ENCODE peak calls at places on chromosomes 7 and 10, in six cellular contexts. One of them, this sample, is unnamed.

GRCh38 chr10:119268871-119269506 is 61.6 kb downstream of the GRK5 start:
- DNase-seq in upper lobe of right lung: peak; percentile 54
- DNase-seq in body of pancreas: no peak
- DNase-seq in HepG2: no peak
- DNase-seq in heart left ventricle: peak; percentile 21
- DNase-seq in MCF 10A: no peak
- DNase-seq in this sample: peak; percentile 79

GRCh38 chr10:44517635-44518034 is 132.7 kb upstream of the CXCL12 start:
- DNase-seq in upper lobe of right lung: no peak
- DNase-seq in body of pancreas: peak; percentile 20
- DNase-seq in HepG2: peak; percentile 10
- DNase-seq in MCF 10A: peak; percentile 15
- DNase-seq in heart left ventricle: no peak
- DNase-seq in this sample: peak; percentile 21

GRCh38 chr7:94375713-94376112 is 19.0 kb upstream of the COL1A2 start:
- DNase-seq in HepG2: no peak
- DNase-seq in upper lobe of right lung: no peak
- DNase-seq in heart left ventricle: peak; percentile 59
- DNase-seq in MCF 10A: peak; percentile 82
- DNase-seq in body of pancreas: no peak
- DNase-seq in this sample: no peak

GRCh38 chr7:6621195-6622128 is 6.1 kb downstream of the ZNF853 start:
- DNase-seq in MCF 10A: no peak
- DNase-seq in HepG2: no peak
- DNase-seq in upper lobe of right lung: no peak
- DNase-seq in heart left ventricle: no peak
- DNase-seq in body of pancreas: no peak
- DNase-seq in this sample: no peak

GRCh38 chr7:91266931-91267557 is 2.8 kb downstream of the FZD1 start:
- DNase-seq in heart left ventricle: peak; percentile 18
- DNase-seq in upper lobe of right lung: no peak
- DNase-seq in body of pancreas: no peak
- DNase-seq in HepG2: no peak
- DNase-seq in MCF 10A: no peak
- DNase-seq in this sample: no peak

GRCh38 chr7:8176370-8177081 is 85.4 kb downstream of the ICA1 start:
- DNase-seq in heart left ventricle: no peak
- DNase-seq in body of pancreas: no peak
- DNase-seq in upper lobe of right lung: no peak
- DNase-seq in MCF 10A: no peak
- DNase-seq in HepG2: no peak
- DNase-seq in this sample: peak; percentile 41

GRCh38 chr10:4720463-4720862 is 105.5 kb upstream of the AKR1E2 start:
- DNase-seq in heart left ventricle: no peak
- DNase-seq in HepG2: no peak
- DNase-seq in body of pancreas: no peak
- DNase-seq in MCF 10A: no peak
- DNase-seq in upper lobe of right lung: no peak
- DNase-seq in this sample: no peak

GRCh38 chr7:117896339-117896738 is 23.1 kb upstream of the CTTNBP2 start:
- DNase-seq in HepG2: no peak
- DNase-seq in heart left ventricle: no peak
- DNase-seq in upper lobe of right lung: no peak
- DNase-seq in body of pancreas: no peak
- DNase-seq in MCF 10A: no peak
- DNase-seq in this sample: no peak

GRCh38 chr7:135620980-135621850 is 41.1 kb upstream of the STMP1 start:
- DNase-seq in HepG2: peak; percentile 74
- DNase-seq in upper lobe of right lung: no peak
- DNase-seq in body of pancreas: peak; percentile 47
- DNase-seq in heart left ventricle: peak; percentile 21
- DNase-seq in MCF 10A: peak; percentile 76
- DNase-seq in this sample: peak; percentile 35

GRCh38 chr10:72425133-72425532 is 70.4 kb upstream of the DNAJB12 start:
- DNase-seq in heart left ventricle: no peak
- DNase-seq in MCF 10A: no peak
- DNase-seq in body of pancreas: peak; percentile 18
- DNase-seq in HepG2: peak; percentile 18
- DNase-seq in upper lobe of right lung: no peak
- DNase-seq in this sample: no peak

GRCh38 chr7:73941836-73942551 is 81.0 kb downstream of the TMEM270 start:
- DNase-seq in upper lobe of right lung: no peak
- DNase-seq in heart left ventricle: no peak
- DNase-seq in MCF 10A: peak; percentile 75
- DNase-seq in HepG2: peak; percentile 5
- DNase-seq in body of pancreas: no peak
- DNase-seq in this sample: no peak

GRCh38 chr10:14971867-14972448 is 12.8 kb downstream of the MEIG1 start:
- DNase-seq in body of pancreas: peak; percentile 68
- DNase-seq in heart left ventricle: no peak
- DNase-seq in HepG2: no peak
- DNase-seq in MCF 10A: peak; percentile 42
- DNase-seq in upper lobe of right lung: no peak
- DNase-seq in this sample: no peak

GRCh38 chr7:141649865-141650499 is 52.0 kb downstream of the DENND11 start:
- DNase-seq in upper lobe of right lung: no peak
- DNase-seq in MCF 10A: peak; percentile 77
- DNase-seq in heart left ventricle: peak; percentile 54
- DNase-seq in body of pancreas: peak; percentile 79
- DNase-seq in HepG2: peak; percentile 41
- DNase-seq in this sample: peak; percentile 43

GRCh38 chr10:96743988-96744585 is 23.8 kb upstream of the PIK3AP1 start:
- DNase-seq in HepG2: peak; percentile 44
- DNase-seq in heart left ventricle: no peak
- DNase-seq in body of pancreas: peak; percentile 26
- DNase-seq in upper lobe of right lung: no peak
- DNase-seq in MCF 10A: peak; percentile 22
- DNase-seq in this sample: no peak

GRCh38 chr10:124677871-124678565 is 66.2 kb downstream of the FAM53B start:
- DNase-seq in HepG2: no peak
- DNase-seq in MCF 10A: no peak
- DNase-seq in body of pancreas: no peak
- DNase-seq in heart left ventricle: no peak
- DNase-seq in upper lobe of right lung: no peak
- DNase-seq in this sample: no peak

GRCh38 chr7:43318188-43318587 is 205.7 kb downstream of the HECW1 start:
- DNase-seq in HepG2: no peak
- DNase-seq in MCF 10A: no peak
- DNase-seq in body of pancreas: no peak
- DNase-seq in heart left ventricle: no peak
- DNase-seq in upper lobe of right lung: no peak
- DNase-seq in this sample: no peak

GRCh38 chr7:17651926-17652385 is 288.3 kb downstream of the SNX13 start:
- DNase-seq in heart left ventricle: peak; percentile 38
- DNase-seq in body of pancreas: no peak
- DNase-seq in HepG2: no peak
- DNase-seq in upper lobe of right lung: no peak
- DNase-seq in MCF 10A: peak; percentile 73
- DNase-seq in this sample: no peak

GRCh38 chr7:154253810-154254209 is 201.6 kb downstream of the DPP6 start:
- DNase-seq in heart left ventricle: no peak
- DNase-seq in HepG2: no peak
- DNase-seq in body of pancreas: no peak
- DNase-seq in upper lobe of right lung: no peak
- DNase-seq in MCF 10A: no peak
- DNase-seq in this sample: no peak

GRCh38 chr10:131997366-131998049 is 15.8 kb upstream of the BNIP3 start:
- DNase-seq in upper lobe of right lung: peak; percentile 92
- DNase-seq in MCF 10A: peak; percentile 87
- DNase-seq in heart left ventricle: no peak
- DNase-seq in HepG2: peak; percentile 92
- DNase-seq in body of pancreas: peak; percentile 88
- DNase-seq in this sample: no peak

GRCh38 chr7:30800785-30801252 is 29.6 kb downstream of the MINDY4 start:
- DNase-seq in HepG2: peak; percentile 34
- DNase-seq in heart left ventricle: peak; percentile 74
- DNase-seq in upper lobe of right lung: no peak
- DNase-seq in MCF 10A: peak; percentile 80
- DNase-seq in body of pancreas: peak; percentile 75
- DNase-seq in this sample: peak; percentile 76

GRCh38 chr7:150307904-150308303 is 15.3 kb upstream of the LRRC61 start:
- DNase-seq in heart left ventricle: no peak
- DNase-seq in HepG2: no peak
- DNase-seq in body of pancreas: no peak
- DNase-seq in upper lobe of right lung: no peak
- DNase-seq in MCF 10A: no peak
- DNase-seq in this sample: no peak

GRCh38 chr10:4672199-4672598 is 153.8 kb upstream of the AKR1E2 start:
- DNase-seq in body of pancreas: no peak
- DNase-seq in HepG2: no peak
- DNase-seq in heart left ventricle: no peak
- DNase-seq in MCF 10A: peak; percentile 52
- DNase-seq in upper lobe of right lung: no peak
- DNase-seq in this sample: no peak

GRCh38 chr10:89213191-89213808 is 6.2 kb upstream of the CH25H start:
- DNase-seq in HepG2: peak; percentile 13
- DNase-seq in body of pancreas: no peak
- DNase-seq in MCF 10A: peak; percentile 43
- DNase-seq in heart left ventricle: no peak
- DNase-seq in upper lobe of right lung: no peak
- DNase-seq in this sample: peak; percentile 42

GRCh38 chr10:28722065-28722803 is 44.9 kb downstream of the BAMBI start:
- DNase-seq in heart left ventricle: peak; percentile 21
- DNase-seq in HepG2: no peak
- DNase-seq in body of pancreas: peak; percentile 41
- DNase-seq in upper lobe of right lung: peak; percentile 68
- DNase-seq in MCF 10A: no peak
- DNase-seq in this sample: no peak

GRCh38 chr10:3780766-3781457 is 4.1 kb downstream of the KLF6 start:
- DNase-seq in upper lobe of right lung: no peak
- DNase-seq in body of pancreas: peak; percentile 54
- DNase-seq in heart left ventricle: no peak
- DNase-seq in HepG2: no peak
- DNase-seq in MCF 10A: no peak
- DNase-seq in this sample: no peak

GRCh38 chr10:3122034-3122433 is 50.5 kb downstream of the PITRM1 start:
- DNase-seq in MCF 10A: no peak
- DNase-seq in HepG2: no peak
- DNase-seq in body of pancreas: no peak
- DNase-seq in upper lobe of right lung: no peak
- DNase-seq in heart left ventricle: no peak
- DNase-seq in this sample: no peak

GRCh38 chr7:151470656-151471180 is 30.8 kb upstream of the CRYGN start:
- DNase-seq in MCF 10A: no peak
- DNase-seq in upper lobe of right lung: no peak
- DNase-seq in heart left ventricle: no peak
- DNase-seq in HepG2: no peak
- DNase-seq in body of pancreas: no peak
- DNase-seq in this sample: no peak

GRCh38 chr7:47721670-47722069 is 139.8 kb upstream of the TNS3 start:
- DNase-seq in HepG2: no peak
- DNase-seq in body of pancreas: no peak
- DNase-seq in MCF 10A: peak; percentile 32
- DNase-seq in heart left ventricle: no peak
- DNase-seq in upper lobe of right lung: no peak
- DNase-seq in this sample: no peak
- TF ChIP-seq CTCF in HepG2: peak; percentile 44
- TF ChIP-seq CTCF in body of pancreas: no peak
- TF ChIP-seq CTCF in MCF 10A: peak; percentile 14
- TF ChIP-seq CTCF in heart left ventricle: no peak
- TF ChIP-seq CTCF in upper lobe of right lung: no peak
- TF ChIP-seq CTCF in this sample: no peak

DNA sequence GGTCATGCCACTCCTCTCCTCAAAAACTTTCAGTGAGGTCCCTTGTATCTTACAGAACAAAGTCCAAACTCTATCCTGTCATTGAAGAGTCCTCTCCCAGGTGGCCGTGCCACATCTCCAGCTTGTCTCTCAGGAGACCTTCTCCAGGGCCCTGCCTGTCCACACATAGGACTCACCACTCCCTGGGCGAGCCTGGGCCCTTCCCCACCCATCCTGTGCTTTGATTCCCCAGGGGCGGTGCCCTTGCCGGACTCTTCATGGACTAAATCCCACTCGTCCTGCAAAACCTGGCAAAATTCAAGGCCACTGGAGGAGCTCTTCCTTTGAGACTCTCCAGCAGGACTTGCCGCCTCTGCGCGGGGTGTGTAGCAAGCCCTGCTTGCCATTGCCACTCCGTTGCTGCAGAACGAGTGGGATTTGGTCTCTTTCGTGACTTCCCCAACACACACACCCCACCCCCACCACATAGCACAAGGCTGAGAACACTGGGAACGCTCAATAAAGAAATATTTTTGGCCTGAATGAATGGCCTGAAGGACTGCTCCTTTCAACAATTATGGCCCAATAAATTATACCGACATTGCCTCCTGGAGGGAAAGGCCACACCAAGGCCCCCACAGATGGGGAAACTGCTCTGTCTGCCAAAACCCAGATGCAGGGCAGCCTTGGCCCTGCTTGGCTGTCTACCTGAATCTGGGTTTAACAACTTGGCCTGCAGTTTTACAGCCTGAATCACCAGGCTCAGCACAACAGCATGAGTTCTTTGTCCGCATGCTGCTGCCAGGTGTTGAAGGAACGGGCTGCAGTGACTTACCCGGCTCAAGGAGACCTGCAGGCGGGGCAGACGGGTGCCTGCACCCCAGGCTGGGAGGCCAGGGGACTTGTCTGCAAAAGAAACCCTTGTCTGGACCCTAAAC is 72.8 kb upstream of the KAT6B start:
- DNase-seq in heart left ventricle: no peak
- DNase-seq in upper lobe of right lung: peak; percentile 69
- DNase-seq in body of pancreas: peak; percentile 42
- DNase-seq in HepG2: no peak
- DNase-seq in MCF 10A: no peak
- DNase-seq in this sample: no peak
- TF ChIP-seq CTCF in heart left ventricle: no peak
- TF ChIP-seq CTCF in upper lobe of right lung: no peak
- TF ChIP-seq CTCF in body of pancreas: no peak
- TF ChIP-seq CTCF in HepG2: no peak
- TF ChIP-seq CTCF in MCF 10A: no peak
- TF ChIP-seq CTCF in this sample: no peak

GRCh38 chr7:129307592-129307991 is 82.8 kb downstream of the AHCYL2 start:
- DNase-seq in heart left ventricle: no peak
- DNase-seq in MCF 10A: peak; percentile 92
- DNase-seq in body of pancreas: no peak
- DNase-seq in upper lobe of right lung: no peak
- DNase-seq in HepG2: no peak
- DNase-seq in this sample: no peak

GRCh38 chr7:129313282-129313681 is 88.5 kb downstream of the AHCYL2 start:
- DNase-seq in MCF 10A: no peak
- DNase-seq in HepG2: no peak
- DNase-seq in heart left ventricle: no peak
- DNase-seq in upper lobe of right lung: no peak
- DNase-seq in body of pancreas: no peak
- DNase-seq in this sample: no peak

GRCh38 chr7:129311429-129311828 is 86.6 kb downstream of the AHCYL2 start:
- DNase-seq in body of pancreas: no peak
- DNase-seq in upper lobe of right lung: no peak
- DNase-seq in HepG2: no peak
- DNase-seq in MCF 10A: no peak
- DNase-seq in heart left ventricle: no peak
- DNase-seq in this sample: no peak

GRCh38 chr7:129308047-129308446 is 83.2 kb downstream of the AHCYL2 start:
- DNase-seq in upper lobe of right lung: no peak
- DNase-seq in heart left ventricle: peak; percentile 10
- DNase-seq in HepG2: peak; percentile 4
- DNase-seq in body of pancreas: peak; percentile 9
- DNase-seq in MCF 10A: peak; percentile 90
- DNase-seq in this sample: no peak
- TF ChIP-seq CTCF in upper lobe of right lung: no peak
- TF ChIP-seq CTCF in heart left ventricle: no peak
- TF ChIP-seq CTCF in HepG2: no peak
- TF ChIP-seq CTCF in body of pancreas: no peak
- TF ChIP-seq CTCF in MCF 10A: no peak
- TF ChIP-seq CTCF in this sample: no peak

GRCh38 chr7:36475371-36475770 is 85.7 kb downstream of the ANLN start:
- DNase-seq in upper lobe of right lung: no peak
- DNase-seq in HepG2: no peak
- DNase-seq in body of pancreas: no peak
- DNase-seq in heart left ventricle: no peak
- DNase-seq in MCF 10A: no peak
- DNase-seq in this sample: no peak
- TF ChIP-seq CTCF in upper lobe of right lung: no peak
- TF ChIP-seq CTCF in HepG2: no peak
- TF ChIP-seq CTCF in body of pancreas: no peak
- TF ChIP-seq CTCF in heart left ventricle: no peak
- TF ChIP-seq CTCF in MCF 10A: no peak
- TF ChIP-seq CTCF in this sample: no peak

This sample was measured in GM10248.